ENCODE peak calls at places on chromosomes 11 and 22, in four cellular contexts. One of them, this sample, is unnamed. For H3K4me1, the result is how much of the 10 kb centered on the place peaks cover.

GRCh38 chr22:43802897-43803495 is 9.1 kb downstream of the EFCAB6 start:
- DNase-seq in HepG2: no peak
- DNase-seq in H1: no peak
- DNase-seq in GM12878: no peak
- DNase-seq in this sample: no peak

GRCh38 chr11:11186249-11186648 is 166.8 kb downstream of the CSNK2A3 start:
- DNase-seq in HepG2: no peak
- DNase-seq in H1: no peak
- DNase-seq in GM12878: peak
- DNase-seq in this sample: no peak

GRCh38 chr11:103529217-103529684 is 420.0 kb downstream of the DYNC2H1 start:
- DNase-seq in HepG2: no peak
- DNase-seq in H1: no peak
- DNase-seq in GM12878: no peak
- DNase-seq in this sample: no peak

GRCh38 chr11:10348650-10349280 is 43.9 kb downstream of the ADM start:
- DNase-seq in HepG2: peak
- DNase-seq in H1: no peak
- DNase-seq in GM12878: no peak
- DNase-seq in this sample: no peak

GRCh38 chr11:269146-269890 is 8.9 kb upstream of the NLRP6 start:
- DNase-seq in HepG2: peak
- DNase-seq in H1: no peak
- DNase-seq in GM12878: peak
- DNase-seq in this sample: no peak

GRCh38 chr22:17143101-17143500 is 16.0 kb downstream of the HDHD5 start:
- DNase-seq in HepG2: no peak
- DNase-seq in H1: no peak
- DNase-seq in GM12878: no peak
- DNase-seq in this sample: no peak

GRCh38 chr11:23903044-23903704 is 593.7 kb upstream of the LUZP2 start:
- DNase-seq in HepG2: peak
- DNase-seq in H1: no peak
- DNase-seq in GM12878: no peak
- DNase-seq in this sample: no peak

GRCh38 chr11:26297179-26297970 is 34.6 kb upstream of the ANO3 start:
- DNase-seq in HepG2: peak
- DNase-seq in H1: no peak
- DNase-seq in GM12878: no peak
- DNase-seq in this sample: peak

GRCh38 chr11:5831196-5831829 is 10.4 kb downstream of the OR52E6 start:
- DNase-seq in HepG2: no peak
- DNase-seq in H1: no peak
- DNase-seq in GM12878: no peak
- DNase-seq in this sample: peak

GRCh38 chr22:27650985-27651384 is 150.6 kb downstream of the MN1 start:
- DNase-seq in HepG2: no peak
- DNase-seq in H1: no peak
- DNase-seq in GM12878: no peak
- DNase-seq in this sample: no peak

GRCh38 chr22:50620861-50621490 is 7.0 kb downstream of the ARSA start:
- DNase-seq in HepG2: peak
- DNase-seq in H1: no peak
- DNase-seq in GM12878: peak
- DNase-seq in this sample: no peak

GRCh38 chr11:62787005-62787759 is at the start of gene TMEM179B:
- DNase-seq in HepG2: peak
- DNase-seq in H1: peak
- DNase-seq in GM12878: peak
- DNase-seq in this sample: peak

GRCh38 chr22:35400335-35400680 is 368 bp downstream of the MCM5 start:
- DNase-seq in HepG2: no peak
- DNase-seq in H1: no peak
- DNase-seq in GM12878: no peak
- DNase-seq in this sample: no peak

GRCh38 chr11:129950319-129951034 is 52.2 kb downstream of the PRDM10 start:
- DNase-seq in HepG2: no peak
- DNase-seq in H1: no peak
- DNase-seq in GM12878: no peak
- DNase-seq in this sample: no peak

GRCh38 chr22:19903031-19903430 is 38.5 kb upstream of the COMT start:
- DNase-seq in HepG2: no peak
- DNase-seq in H1: no peak
- DNase-seq in GM12878: no peak
- DNase-seq in this sample: no peak

GRCh38 chr11:114317738-114318137 is 21.5 kb downstream of the NNMT start:
- DNase-seq in HepG2: no peak
- DNase-seq in H1: peak
- DNase-seq in GM12878: no peak
- DNase-seq in this sample: peak

GRCh38 chr11:128422576-128423370 is 164.6 kb downstream of the ETS1 start:
- DNase-seq in HepG2: no peak
- DNase-seq in H1: no peak
- DNase-seq in GM12878: no peak
- DNase-seq in this sample: no peak

GRCh38 chr11:102573851-102574250 is 43.3 kb upstream of the MMP7 start:
- DNase-seq in HepG2: no peak
- DNase-seq in H1: no peak
- DNase-seq in GM12878: no peak
- DNase-seq in this sample: no peak

GRCh38 chr11:117950999-117951961 is 22.1 kb upstream of the TMPRSS13 start:
- DNase-seq in HepG2: no peak
- DNase-seq in H1: peak
- DNase-seq in GM12878: no peak
- DNase-seq in this sample: no peak

GRCh38 chr22:31291403-31291715 is 929 bp downstream of the PIK3IP1 start:
- DNase-seq in HepG2: no peak
- DNase-seq in H1: no peak
- DNase-seq in GM12878: no peak
- DNase-seq in this sample: no peak

GRCh38 chr22:31289335-31289734 is 3.0 kb downstream of the PIK3IP1 start:
- DNase-seq in HepG2: no peak
- DNase-seq in H1: no peak
- DNase-seq in GM12878: no peak
- DNase-seq in this sample: no peak

GRCh38 chr22:31288496-31289235 is 3.6 kb downstream of the PIK3IP1 start:
- DNase-seq in HepG2: no peak
- DNase-seq in H1: no peak
- DNase-seq in GM12878: no peak
- DNase-seq in this sample: no peak

GRCh38 chr22:31291716-31292644 is at the start of gene PIK3IP1:
- DNase-seq in HepG2: peak
- DNase-seq in H1: peak
- DNase-seq in GM12878: peak
- DNase-seq in this sample: peak

DNA sequence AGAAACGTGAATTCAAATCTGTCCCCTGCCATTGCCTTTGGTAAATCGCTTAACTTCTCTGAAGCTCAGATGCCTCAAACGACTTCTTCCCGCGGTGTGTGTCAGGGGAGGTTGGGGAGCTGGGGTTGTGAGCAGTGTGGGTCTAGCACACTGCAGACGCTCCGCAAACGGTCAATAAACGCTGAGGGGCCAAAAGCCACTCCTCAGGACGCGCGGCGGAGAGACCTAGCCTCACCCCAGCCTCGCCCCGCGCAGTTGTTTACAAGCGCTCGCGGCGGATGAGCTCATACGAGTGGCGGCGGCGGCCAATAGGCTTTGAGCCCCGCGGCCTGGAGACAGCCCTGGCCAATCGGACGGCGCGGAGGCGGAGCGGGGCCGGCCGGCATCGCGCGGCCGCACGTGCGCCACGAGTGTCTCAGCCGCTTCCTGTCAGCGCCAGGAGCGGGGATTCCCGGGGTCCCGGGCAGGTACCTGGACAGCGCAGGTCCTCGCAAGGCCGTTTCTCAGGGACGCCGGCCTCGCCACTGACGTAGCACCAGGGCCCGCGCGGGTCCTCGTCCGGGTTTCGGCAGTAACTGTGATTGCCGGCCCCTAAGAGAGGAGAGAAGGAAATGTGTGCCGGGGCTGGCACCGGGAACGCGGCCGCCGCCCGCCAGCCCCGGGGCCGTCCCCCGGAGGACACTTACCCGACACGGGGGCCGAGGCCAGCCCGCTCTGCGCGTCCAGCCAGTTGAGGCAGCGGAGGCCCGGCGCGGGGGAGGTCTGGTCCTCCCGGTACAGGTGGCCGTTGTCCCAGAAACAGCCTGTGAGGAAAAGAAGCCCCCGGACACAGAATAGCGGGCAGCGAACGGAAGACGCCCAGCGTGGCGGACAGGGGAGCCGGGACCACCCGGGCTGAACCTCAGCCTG is 1.5 kb downstream of the PIK3IP1 start:
- DNase-seq in HepG2: peak
- DNase-seq in H1: peak
- DNase-seq in GM12878: peak
- DNase-seq in this sample: no peak
- H3K9ac ChIP-seq in HepG2: peak
- H3K9ac ChIP-seq in H1: peak
- H3K9ac ChIP-seq in GM12878: peak
- H3K9ac ChIP-seq in this sample: peak

GRCh38 chr11:69812256-69812655 is 7.0 kb downstream of the FGF3 start:
- DNase-seq in HepG2: no peak
- DNase-seq in H1: no peak
- DNase-seq in GM12878: no peak
- DNase-seq in this sample: no peak

GRCh38 chr11:69810289-69811118 is 8.7 kb downstream of the FGF3 start:
- DNase-seq in HepG2: no peak
- DNase-seq in H1: no peak
- DNase-seq in GM12878: no peak
- DNase-seq in this sample: no peak

GRCh38 chr11:69807416-69807815 is 11.8 kb downstream of the FGF3 start:
- DNase-seq in HepG2: no peak
- DNase-seq in H1: no peak
- DNase-seq in GM12878: no peak
- DNase-seq in this sample: no peak

GRCh38 chr11:69811431-69811830 is 7.8 kb downstream of the FGF3 start:
- DNase-seq in HepG2: no peak
- DNase-seq in H1: no peak
- DNase-seq in GM12878: no peak
- DNase-seq in this sample: no peak

DNA sequence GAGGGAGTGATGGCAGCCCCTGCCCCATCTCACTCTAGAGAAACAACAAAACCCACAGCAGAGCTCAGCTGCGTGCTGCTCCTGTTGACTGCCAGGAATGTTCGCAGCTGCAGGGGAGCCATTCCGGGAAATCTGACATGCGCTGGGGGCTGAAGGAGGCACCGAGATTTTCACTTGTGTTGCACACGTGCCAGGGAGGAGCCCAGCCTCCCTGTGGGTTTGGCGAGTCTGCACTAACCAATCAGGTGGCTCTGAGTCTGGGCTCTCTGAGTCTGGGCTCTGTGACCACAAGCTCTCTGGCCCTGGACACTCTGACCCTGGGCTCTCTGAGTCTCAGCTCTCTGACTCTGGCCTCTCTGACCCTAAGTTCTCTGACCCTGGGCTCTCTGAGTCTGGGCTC is 10.5 kb downstream of the FGF3 start:
- DNase-seq in HepG2: no peak
- DNase-seq in H1: no peak
- DNase-seq in GM12878: no peak
- DNase-seq in this sample: no peak
- TF ChIP-seq SUZ12 in HepG2: no peak
- TF ChIP-seq SUZ12 in H1: no peak
- TF ChIP-seq SUZ12 in GM12878: no peak
- TF ChIP-seq SUZ12 in this sample: no peak

DNA sequence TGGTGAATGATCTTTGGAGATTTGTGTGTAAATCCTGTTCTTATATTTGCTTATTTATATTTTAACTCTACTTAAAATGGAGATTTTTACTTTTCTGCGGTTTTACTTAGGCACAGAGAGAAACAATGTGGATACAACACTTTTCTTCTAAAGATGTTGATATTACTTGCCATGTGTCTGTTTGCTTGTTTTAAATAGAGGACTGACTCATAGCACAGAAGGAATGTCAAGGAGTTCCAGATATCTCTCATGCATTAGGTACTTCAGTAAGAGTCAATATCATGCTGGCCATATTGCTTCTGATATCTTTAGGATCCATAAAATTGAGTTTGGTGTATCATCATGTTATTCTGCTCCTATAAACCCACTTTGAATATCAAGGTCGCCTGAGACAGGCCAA is 395.0 kb downstream of the OPCML start:
- DNase-seq in HepG2: no peak
- DNase-seq in H1: no peak
- DNase-seq in GM12878: no peak
- DNase-seq in this sample: no peak
- H3K4me1 ChIP-seq in HepG2: under half
- H3K4me1 ChIP-seq in H1: under half
- H3K4me1 ChIP-seq in GM12878: under half
- H3K4me1 ChIP-seq in this sample: under half

GRCh38 chr11:58028687-58029411 is 1.9 kb upstream of the OR6Q1 start:
- DNase-seq in HepG2: no peak
- DNase-seq in H1: no peak
- DNase-seq in GM12878: no peak
- DNase-seq in this sample: no peak
- H3K9ac ChIP-seq in HepG2: peak
- H3K9ac ChIP-seq in H1: no peak
- H3K9ac ChIP-seq in GM12878: no peak
- H3K9ac ChIP-seq in this sample: no peak

GRCh38 chr11:20647976-20648565 is 21.3 kb upstream of the NELL1 start:
- DNase-seq in HepG2: peak
- DNase-seq in H1: peak
- DNase-seq in GM12878: peak
- DNase-seq in this sample: no peak
- TF ChIP-seq SUZ12 in HepG2: no peak
- TF ChIP-seq SUZ12 in H1: no peak
- TF ChIP-seq SUZ12 in GM12878: no peak
- TF ChIP-seq SUZ12 in this sample: no peak

This sample was measured in NT2/D1.